ENCODE peak calls at places on chromosome 10, in five cellular contexts. One of them, this sample, is unnamed. For H3K4me1, the result is how much of the 10 kb centered on the place peaks cover.

GRCh38 chr10:43809211-43809930 is 160.7 kb upstream of the ZNF32 start:
- DNase-seq in left lung: no peak
- DNase-seq in HCT116: no peak
- DNase-seq in SK-N-SH: no peak
- DNase-seq in CD4-positive, alpha-beta memory T cell: no peak
- DNase-seq in this sample: no peak

GRCh38 chr10:5195727-5196374 is 786 bp upstream of the AKR1C4 start:
- DNase-seq in CD4-positive, alpha-beta memory T cell: no peak
- DNase-seq in HCT116: no peak
- DNase-seq in SK-N-SH: no peak
- DNase-seq in left lung: no peak
- DNase-seq in this sample: no peak

GRCh38 chr10:12720217-12720981 is 281.1 kb downstream of the CCDC3 start:
- DNase-seq in CD4-positive, alpha-beta memory T cell: no peak
- DNase-seq in SK-N-SH: no peak
- DNase-seq in left lung: no peak
- DNase-seq in HCT116: peak
- DNase-seq in this sample: no peak

GRCh38 chr10:114103286-114103685 is 59.6 kb downstream of the ADRB1 start:
- DNase-seq in left lung: no peak
- DNase-seq in CD4-positive, alpha-beta memory T cell: peak
- DNase-seq in HCT116: peak
- DNase-seq in SK-N-SH: peak
- DNase-seq in this sample: no peak

GRCh38 chr10:86336341-86336740 is 30.3 kb downstream of the GRID1 start:
- DNase-seq in SK-N-SH: no peak
- DNase-seq in HCT116: no peak
- DNase-seq in left lung: no peak
- DNase-seq in CD4-positive, alpha-beta memory T cell: no peak
- DNase-seq in this sample: no peak

GRCh38 chr10:16943301-16944080 is 126.3 kb upstream of the RSU1 start:
- DNase-seq in SK-N-SH: no peak
- DNase-seq in left lung: no peak
- DNase-seq in CD4-positive, alpha-beta memory T cell: no peak
- DNase-seq in HCT116: no peak
- DNase-seq in this sample: no peak

GRCh38 chr10:63409465-63410027 is 56.2 kb downstream of the JMJD1C start:
- DNase-seq in CD4-positive, alpha-beta memory T cell: no peak
- DNase-seq in left lung: no peak
- DNase-seq in HCT116: no peak
- DNase-seq in SK-N-SH: peak
- DNase-seq in this sample: no peak

GRCh38 chr10:98858525-98858924 is 377.1 kb downstream of the HPSE2 start:
- DNase-seq in SK-N-SH: no peak
- DNase-seq in HCT116: peak
- DNase-seq in left lung: no peak
- DNase-seq in CD4-positive, alpha-beta memory T cell: no peak
- DNase-seq in this sample: no peak

GRCh38 chr10:15824498-15824897 is 35.8 kb downstream of the MINDY3 start:
- DNase-seq in HCT116: no peak
- DNase-seq in CD4-positive, alpha-beta memory T cell: no peak
- DNase-seq in left lung: no peak
- DNase-seq in SK-N-SH: peak
- DNase-seq in this sample: no peak

GRCh38 chr10:5157501-5157900 is 27.4 kb downstream of the AKR1C8 start:
- DNase-seq in CD4-positive, alpha-beta memory T cell: no peak
- DNase-seq in HCT116: no peak
- DNase-seq in left lung: peak
- DNase-seq in SK-N-SH: no peak
- DNase-seq in this sample: no peak

GRCh38 chr10:61169294-61169693 is 225.3 kb upstream of the RHOBTB1 start:
- DNase-seq in SK-N-SH: no peak
- DNase-seq in left lung: no peak
- DNase-seq in CD4-positive, alpha-beta memory T cell: no peak
- DNase-seq in HCT116: no peak
- DNase-seq in this sample: no peak

GRCh38 chr10:95517536-95518454 is 43.4 kb downstream of the SORBS1 start:
- DNase-seq in HCT116: no peak
- DNase-seq in left lung: no peak
- DNase-seq in SK-N-SH: no peak
- DNase-seq in CD4-positive, alpha-beta memory T cell: no peak
- DNase-seq in this sample: no peak

GRCh38 chr10:110903280-110904278 is 15.4 kb downstream of the BBIP1 start:
- DNase-seq in left lung: no peak
- DNase-seq in HCT116: no peak
- DNase-seq in CD4-positive, alpha-beta memory T cell: no peak
- DNase-seq in SK-N-SH: no peak
- DNase-seq in this sample: no peak

GRCh38 chr10:100509241-100509640 is 10.4 kb downstream of the SEC31B start:
- DNase-seq in CD4-positive, alpha-beta memory T cell: no peak
- DNase-seq in HCT116: no peak
- DNase-seq in SK-N-SH: no peak
- DNase-seq in left lung: no peak
- DNase-seq in this sample: peak

GRCh38 chr10:119314486-119314885 is 107.1 kb downstream of the GRK5 start:
- DNase-seq in SK-N-SH: no peak
- DNase-seq in HCT116: no peak
- DNase-seq in left lung: no peak
- DNase-seq in CD4-positive, alpha-beta memory T cell: no peak
- DNase-seq in this sample: no peak

GRCh38 chr10:79488303-79488702 is 24.0 kb upstream of the EIF5AL1 start:
- DNase-seq in CD4-positive, alpha-beta memory T cell: no peak
- DNase-seq in HCT116: peak
- DNase-seq in left lung: no peak
- DNase-seq in SK-N-SH: no peak
- DNase-seq in this sample: no peak

GRCh38 chr10:80253266-80253962 is 36.0 kb downstream of the MAT1A start:
- DNase-seq in CD4-positive, alpha-beta memory T cell: no peak
- DNase-seq in left lung: no peak
- DNase-seq in HCT116: no peak
- DNase-seq in SK-N-SH: no peak
- DNase-seq in this sample: no peak

GRCh38 chr10:22334414-22335203 is 10.7 kb upstream of the SPAG6 start:
- DNase-seq in SK-N-SH: no peak
- DNase-seq in left lung: peak
- DNase-seq in CD4-positive, alpha-beta memory T cell: no peak
- DNase-seq in HCT116: no peak
- DNase-seq in this sample: no peak

GRCh38 chr10:103918053-103918846 is at the start of gene STN1:
- DNase-seq in HCT116: peak
- DNase-seq in left lung: peak
- DNase-seq in SK-N-SH: peak
- DNase-seq in CD4-positive, alpha-beta memory T cell: peak
- DNase-seq in this sample: peak

GRCh38 chr10:103916254-103916653 is 1.7 kb downstream of the STN1 start:
- DNase-seq in SK-N-SH: no peak
- DNase-seq in left lung: no peak
- DNase-seq in HCT116: no peak
- DNase-seq in CD4-positive, alpha-beta memory T cell: no peak
- DNase-seq in this sample: no peak

GRCh38 chr10:103916901-103917300 is 1.1 kb downstream of the STN1 start:
- DNase-seq in SK-N-SH: no peak
- DNase-seq in CD4-positive, alpha-beta memory T cell: no peak
- DNase-seq in left lung: no peak
- DNase-seq in HCT116: no peak
- DNase-seq in this sample: peak

GRCh38 chr10:103915794-103916193 is 2.2 kb downstream of the STN1 start:
- DNase-seq in left lung: no peak
- DNase-seq in CD4-positive, alpha-beta memory T cell: peak
- DNase-seq in HCT116: no peak
- DNase-seq in SK-N-SH: no peak
- DNase-seq in this sample: no peak

GRCh38 chr10:103917326-103918052 is 495 bp downstream of the STN1 start:
- DNase-seq in HCT116: no peak
- DNase-seq in left lung: peak
- DNase-seq in CD4-positive, alpha-beta memory T cell: no peak
- DNase-seq in SK-N-SH: no peak
- DNase-seq in this sample: no peak
- H3K4me3 ChIP-seq in HCT116: peak
- H3K4me3 ChIP-seq in left lung: peak
- H3K4me3 ChIP-seq in CD4-positive, alpha-beta memory T cell: peak
- H3K4me3 ChIP-seq in SK-N-SH: peak
- H3K4me3 ChIP-seq in this sample: peak

DNA sequence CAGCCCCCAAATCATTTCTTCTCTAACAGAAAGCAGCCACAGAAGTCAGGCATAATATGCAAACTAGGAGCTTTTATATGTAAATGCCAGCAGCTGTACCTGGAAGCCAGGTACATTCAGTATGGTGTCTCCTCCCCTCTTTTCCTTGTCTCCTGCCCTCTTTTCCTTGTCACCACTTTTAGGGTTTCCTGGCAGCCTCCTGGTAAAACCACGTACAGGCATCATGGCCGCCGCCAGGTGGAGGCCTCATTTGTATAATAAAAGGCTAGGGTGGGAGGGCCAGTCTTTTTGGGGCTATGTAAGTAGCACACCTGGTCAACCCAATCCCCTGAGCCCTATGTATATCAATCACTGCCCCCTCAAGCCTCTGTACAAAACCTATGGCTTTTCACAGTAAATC is 28.7 kb downstream of the PDZD8 start:
- DNase-seq in left lung: no peak
- DNase-seq in SK-N-SH: no peak
- DNase-seq in HCT116: no peak
- DNase-seq in CD4-positive, alpha-beta memory T cell: no peak
- DNase-seq in this sample: no peak
- H3K27ac ChIP-seq in left lung: no peak
- H3K27ac ChIP-seq in SK-N-SH: no peak
- H3K27ac ChIP-seq in HCT116: no peak
- H3K27ac ChIP-seq in CD4-positive, alpha-beta memory T cell: no peak
- H3K27ac ChIP-seq in this sample: no peak

DNA sequence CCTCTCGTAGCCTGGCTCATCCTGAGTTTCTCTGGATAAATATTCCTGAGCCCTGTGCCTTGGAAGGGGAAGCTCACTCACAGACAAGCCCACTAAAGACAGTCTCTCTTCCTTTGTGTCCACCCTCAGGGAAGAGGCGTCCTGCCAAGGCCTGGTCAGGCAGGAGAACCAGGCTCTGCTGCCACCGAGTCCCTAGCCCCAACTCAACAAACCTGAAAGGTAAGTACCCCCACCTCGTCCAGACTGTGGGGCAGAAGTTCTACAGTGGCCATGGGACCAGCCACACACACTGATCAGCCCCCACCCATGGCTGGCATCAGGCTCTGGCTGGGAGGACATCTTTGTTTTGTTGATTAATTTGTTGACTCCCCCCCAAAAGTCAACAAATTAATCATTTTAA is 2.8 kb downstream of the GPR15LG start:
- DNase-seq in left lung: no peak
- DNase-seq in HCT116: no peak
- DNase-seq in SK-N-SH: no peak
- DNase-seq in CD4-positive, alpha-beta memory T cell: no peak
- DNase-seq in this sample: no peak
- H3K4me1 ChIP-seq in left lung: under half
- H3K4me1 ChIP-seq in HCT116: under half
- H3K4me1 ChIP-seq in SK-N-SH: under half
- H3K4me1 ChIP-seq in CD4-positive, alpha-beta memory T cell: under half
- H3K4me1 ChIP-seq in this sample: under half

GRCh38 chr10:125155669-125156068 is 4.7 kb downstream of the CTBP2 start:
- DNase-seq in CD4-positive, alpha-beta memory T cell: no peak
- DNase-seq in SK-N-SH: no peak
- DNase-seq in HCT116: no peak
- DNase-seq in left lung: no peak
- DNase-seq in this sample: no peak

GRCh38 chr10:125156196-125156595 is 4.2 kb downstream of the CTBP2 start:
- DNase-seq in CD4-positive, alpha-beta memory T cell: no peak
- DNase-seq in left lung: no peak
- DNase-seq in HCT116: no peak
- DNase-seq in SK-N-SH: no peak
- DNase-seq in this sample: no peak

GRCh38 chr10:125153693-125154490 is 6.5 kb downstream of the CTBP2 start:
- DNase-seq in SK-N-SH: no peak
- DNase-seq in CD4-positive, alpha-beta memory T cell: no peak
- DNase-seq in HCT116: no peak
- DNase-seq in left lung: no peak
- DNase-seq in this sample: no peak

GRCh38 chr10:125154529-125154928 is 5.8 kb downstream of the CTBP2 start:
- DNase-seq in CD4-positive, alpha-beta memory T cell: no peak
- DNase-seq in left lung: no peak
- DNase-seq in HCT116: no peak
- DNase-seq in SK-N-SH: no peak
- DNase-seq in this sample: no peak

DNA sequence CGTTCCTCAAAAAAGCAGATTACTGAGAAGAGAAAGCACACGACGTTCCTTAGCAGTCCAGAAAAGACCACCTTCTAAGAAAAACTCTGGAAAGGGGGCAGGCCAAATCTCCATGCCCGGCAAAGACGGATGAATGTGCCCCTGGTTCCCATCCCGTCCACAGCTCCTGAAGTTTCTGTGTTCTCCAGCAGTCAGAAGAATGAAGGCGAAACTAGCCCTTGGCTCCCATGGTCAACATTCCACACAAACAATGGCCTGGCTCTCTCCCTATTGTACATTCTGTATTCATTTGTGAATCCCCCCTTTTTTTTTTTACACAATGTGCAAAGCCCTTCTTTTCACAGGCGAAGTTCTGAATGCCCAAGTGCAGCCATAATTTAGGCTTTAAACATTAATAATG is 5.3 kb downstream of the CTBP2 start:
- DNase-seq in CD4-positive, alpha-beta memory T cell: no peak
- DNase-seq in SK-N-SH: no peak
- DNase-seq in HCT116: no peak
- DNase-seq in left lung: no peak
- DNase-seq in this sample: no peak
- H3K4me3 ChIP-seq in CD4-positive, alpha-beta memory T cell: no peak
- H3K4me3 ChIP-seq in SK-N-SH: no peak
- H3K4me3 ChIP-seq in HCT116: no peak
- H3K4me3 ChIP-seq in left lung: no peak
- H3K4me3 ChIP-seq in this sample: no peak

DNA sequence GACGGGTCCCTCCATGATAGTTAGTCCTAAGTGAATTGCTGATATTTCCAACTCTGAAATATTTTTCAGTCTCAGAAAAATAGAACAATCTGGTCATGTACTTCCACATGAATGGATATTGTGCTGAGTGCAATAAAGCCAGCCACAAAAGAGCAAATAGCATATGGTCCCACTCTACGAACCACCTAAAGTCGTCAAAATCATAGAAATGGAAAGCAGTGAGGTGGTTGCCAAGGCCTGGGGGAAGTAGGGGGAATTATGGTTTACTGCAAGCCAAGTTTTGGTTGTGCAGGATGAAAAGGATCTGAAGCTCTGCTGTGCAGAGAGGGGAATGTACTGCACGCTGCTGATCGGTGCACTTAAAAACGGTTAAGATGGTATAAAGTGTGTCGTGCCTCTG is 313.8 kb upstream of the ADARB2 start:
- DNase-seq in left lung: no peak
- DNase-seq in CD4-positive, alpha-beta memory T cell: no peak
- DNase-seq in SK-N-SH: no peak
- DNase-seq in HCT116: no peak
- DNase-seq in this sample: no peak
- H3K27ac ChIP-seq in left lung: no peak
- H3K27ac ChIP-seq in CD4-positive, alpha-beta memory T cell: no peak
- H3K27ac ChIP-seq in SK-N-SH: no peak
- H3K27ac ChIP-seq in HCT116: no peak
- H3K27ac ChIP-seq in this sample: no peak

GRCh38 chr10:35735412-35735811 is 93.3 kb upstream of the FZD8 start:
- DNase-seq in SK-N-SH: no peak
- DNase-seq in left lung: no peak
- DNase-seq in HCT116: no peak
- DNase-seq in CD4-positive, alpha-beta memory T cell: no peak
- DNase-seq in this sample: no peak

GRCh38 chr10:35739998-35740397 is 97.9 kb upstream of the FZD8 start:
- DNase-seq in CD4-positive, alpha-beta memory T cell: no peak
- DNase-seq in SK-N-SH: no peak
- DNase-seq in left lung: no peak
- DNase-seq in HCT116: no peak
- DNase-seq in this sample: no peak
- H3K4me1 ChIP-seq in CD4-positive, alpha-beta memory T cell: under half
- H3K4me1 ChIP-seq in SK-N-SH: under half
- H3K4me1 ChIP-seq in left lung: under half
- H3K4me1 ChIP-seq in HCT116: under half
- H3K4me1 ChIP-seq in this sample: under half

This sample was measured in CD8-positive, alpha-beta T cell.